ENCODE peak calls at places on chromosomes 13 and 19, in five cellular contexts. T is HCT116, Z is endothelial cell of umbilical vein, X is GM12878, V is K562. N is an unnamed sample.
A peak's percentile ranks its signal among the peaks of the same experiment; 100 is the strongest.

GRCh38 chr19:45746866-45747265 is 13.6 kb downstream of the MEIOSIN start:
- DNase-seq in Z (no peak), X (no peak), V (no peak), T (no peak), N (no peak)

GRCh38 chr13:80030491-80030890 is 310.4 kb downstream of the SPRY2 start:
- DNase-seq in T (peak; percentile 18), Z (peak; percentile 14), X (no peak), V (no peak), N (no peak)

GRCh38 chr19:33241530-33242101 is 16.0 kb upstream of the SLC7A10 start:
- DNase-seq in T (no peak), X (no peak), V (peak; percentile 30), Z (peak; percentile 7), N (no peak)

GRCh38 chr19:13091400-13092161 is 11.1 kb downstream of the LYL1 start:
- DNase-seq in X (no peak), Z (peak; percentile 93), V (no peak), T (no peak), N (no peak)

GRCh38 chr19:42184401-42184861 is 33.0 kb downstream of the DEDD2 start:
- DNase-seq in T (peak; percentile 64), X (no peak), Z (peak; percentile 75), V (peak; percentile 86), N (no peak)

GRCh38 chr13:105370011-105370645 is 1165.3 kb downstream of the EFNB2 start:
- DNase-seq in V (no peak), X (no peak), T (no peak), Z (no peak), N (no peak)

GRCh38 chr19:7242601-7243258 is 51.5 kb downstream of the INSR start:
- DNase-seq in V (no peak), Z (peak; percentile 23), X (peak; percentile 77), T (no peak), N (no peak)

GRCh38 chr13:51360489-51360888 is 21.0 kb downstream of the SERPINE3 start:
- DNase-seq in V (no peak), X (no peak), Z (no peak), T (no peak), N (no peak)

GRCh38 chr19:6564393-6564792 is 26.6 kb downstream of the CD70 start:
- DNase-seq in V (peak; percentile 61), Z (peak; percentile 14), T (no peak), X (no peak), N (no peak)

GRCh38 chr19:45469835-45470146 is 2.0 kb downstream of the FOSB start:
- DNase-seq in Z (no peak), T (no peak), V (peak; percentile 93), X (no peak), N (no peak)

GRCh38 chr13:26653310-26653709 is 95.8 kb downstream of the WASF3 start:
- DNase-seq in Z (no peak), T (no peak), X (no peak), V (no peak), N (no peak)

GRCh38 chr19:57269515-57270250 is 10.6 kb upstream of the ZNF460 start:
- DNase-seq in T (no peak), X (peak; percentile 60), V (no peak), Z (peak; percentile 34), N (no peak)

GRCh38 chr13:93248627-93249047 is 22.0 kb downstream of the GPC6 start:
- DNase-seq in X (no peak), Z (no peak), T (no peak), V (peak; percentile 55), N (no peak)

GRCh38 chr19:55116232-55117062 is 990 bp downstream of the PPP1R12C start:
- DNase-seq in Z (peak; percentile 31), V (peak; percentile 69), T (no peak), X (no peak), N (no peak)

GRCh38 chr13:46166947-46167610 is 14.9 kb downstream of the LCP1 start:
- DNase-seq in Z (no peak), V (no peak), T (no peak), X (no peak), N (no peak)

GRCh38 chr19:48635966-48636858 is 967 bp downstream of the DBP start:
- DNase-seq in T (no peak), Z (no peak), V (no peak), X (no peak), N (no peak)

GRCh38 chr19:42563352-42564210 is 31.1 kb downstream of the CEACAM8 start:
- DNase-seq in V (peak; percentile 45), Z (peak; percentile 38), X (no peak), T (peak; percentile 43), N (no peak)

GRCh38 chr19:45790942-45791341 is 1.7 kb downstream of the DMWD start:
- DNase-seq in T (no peak), X (no peak), Z (no peak), V (no peak), N (no peak)

GRCh38 chr13:61531383-61532065 is 115.9 kb upstream of the PCDH20 start:
- DNase-seq in Z (no peak), X (peak; percentile 17), T (no peak), V (no peak), N (no peak)

GRCh38 chr13:51614350-51614786 is 30.1 kb downstream of the WDFY2 start:
- DNase-seq in X (peak; percentile 56), T (no peak), Z (no peak), V (no peak), N (no peak)

GRCh38 chr19:40962460-40962961 is 28.6 kb upstream of the CYP2B6 start:
- DNase-seq in Z (no peak), V (no peak), X (no peak), T (no peak), N (no peak)

GRCh38 chr13:99200433-99201167 is at the start of gene UBAC2:
- DNase-seq in T (peak; percentile 83), X (peak; percentile 89), V (peak; percentile 94), Z (peak; percentile 96), N (peak; percentile 60)

GRCh38 chr19:27748551-27749152 is 1464.3 kb downstream of the UQCRFS1 start:
- DNase-seq in X (no peak), V (no peak), T (no peak), Z (no peak), N (no peak)

GRCh38 chr13:50127017-50127725 is 111.9 kb downstream of the KCNRG start:
- DNase-seq in V (no peak), T (no peak), X (no peak), Z (no peak), N (no peak)

GRCh38 chr19:46654621-46655152 is 6.3 kb downstream of the DACT3 start:
- DNase-seq in Z (no peak), V (no peak), T (no peak), X (no peak), N (no peak)

GRCh38 chr13:30738526-30738925 is 3.2 kb downstream of the ALOX5AP start:
- DNase-seq in T (no peak), V (no peak), Z (peak; percentile 7), X (no peak), N (no peak)

GRCh38 chr13:78468546-78469060 is 134.7 kb downstream of the POU4F1 start:
- DNase-seq in Z (no peak), X (no peak), T (no peak), V (no peak), N (no peak)

GRCh38 chr13:101382086-101382485 is 34.2 kb downstream of the NALCN start:
- DNase-seq in X (no peak), T (no peak), Z (peak; percentile 24), V (no peak), N (no peak)

GRCh38 chr13:114164681-114165429 is 14.2 kb upstream of the CFAP97D2 start:
- DNase-seq in Z (no peak), X (no peak), T (no peak), V (no peak), N (no peak)

GRCh38 chr19:6092329-6093286 is 17.7 kb downstream of the RFX2 start:
- DNase-seq in X (no peak), Z (peak; percentile 70), T (peak; percentile 48), V (peak; percentile 90), N (no peak)

GRCh38 chr19:41910992-41911888 is 17.0 kb downstream of the ERFL start:
- DNase-seq in T (no peak), Z (no peak), V (no peak), X (no peak), N (no peak)

GRCh38 chr13:109869312-109870237 is 83.2 kb upstream of the IRS2 start:
- DNase-seq in Z (peak; percentile 7), T (no peak), V (peak; percentile 34), X (no peak), N (no peak)

GRCh38 chr13:110306960-110307696 is at the start of the genes COL4A1 and COL4A2:
- DNase-seq in T (no peak), Z (peak; percentile 66), X (no peak), V (no peak), N (no peak)

GRCh38 chr19:7346488-7346971 is 2.2 kb upstream of the ARHGEF18 start:
- DNase-seq in V (no peak), Z (no peak), T (no peak), X (no peak), N (no peak)

GRCh38 chr13:99955747-99956472 is 15.7 kb downstream of the ZIC5 start:
- DNase-seq in Z (no peak), T (no peak), X (no peak), V (no peak), N (no peak)

GRCh38 chr19:14475251-14476073 is at the start of gene PTGER1:
- DNase-seq in T (peak; percentile 21), V (peak; percentile 67), X (no peak), Z (no peak), N (no peak)

DNA sequence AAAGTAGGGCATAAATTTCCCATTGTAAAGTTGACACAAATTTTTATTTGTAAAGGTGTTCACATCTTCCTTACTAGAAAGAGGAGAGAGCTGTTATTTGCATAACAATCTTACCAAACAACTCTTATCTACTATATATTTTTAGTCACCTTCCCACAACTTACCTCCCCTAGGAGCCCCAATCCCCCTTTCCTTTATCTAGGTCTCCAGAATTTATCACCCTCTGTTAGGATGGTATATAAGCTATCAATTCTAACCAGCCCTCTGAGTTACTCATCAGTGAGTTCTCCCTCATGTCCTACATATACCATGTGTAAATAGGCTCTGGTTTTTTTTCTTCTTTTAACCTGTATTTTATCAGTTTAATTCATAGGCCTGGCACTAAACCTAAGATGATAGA is 62.2 kb downstream of the DCT start:
- DNase-seq in T (no peak), X (no peak), V (no peak), Z (no peak), N (no peak)
- TF ChIP-seq POLR2AphosphoS5 in T (no peak), X (no peak), V (no peak), Z (no peak), N (no peak)

DNA sequence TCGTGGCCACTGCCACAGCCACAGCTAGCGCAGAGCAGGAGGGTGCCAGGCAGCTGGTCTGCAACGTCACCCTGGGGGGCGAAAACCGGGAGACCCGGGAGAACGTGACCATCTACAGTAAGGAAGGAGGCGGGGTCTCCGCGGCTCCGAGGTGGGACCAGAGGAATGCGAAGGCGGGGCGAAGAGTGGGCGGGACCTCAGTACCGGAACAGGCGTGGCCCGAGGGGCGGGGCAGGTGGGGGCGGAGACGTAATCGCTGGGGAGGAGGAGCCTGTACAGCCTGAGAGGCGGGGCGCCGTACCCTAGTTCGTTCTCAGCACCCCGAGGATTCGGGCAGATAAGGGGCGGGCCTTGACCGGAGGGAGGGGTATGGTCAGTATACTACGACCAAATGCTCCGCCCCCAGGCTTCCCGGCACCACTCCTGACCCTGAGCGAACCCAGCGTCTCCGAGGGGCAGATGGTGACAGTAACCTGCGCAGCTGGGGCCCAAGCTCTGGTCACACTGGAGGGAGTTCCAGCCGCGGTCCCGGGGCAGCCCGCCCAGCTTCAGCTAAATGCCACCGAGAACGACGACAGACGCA is 2.5 kb downstream of the ICAM5 start:
- DNase-seq in V (peak; percentile 98), T (peak; percentile 71), Z (peak; percentile 48), X (no peak), N (no peak)
- TF ChIP-seq EZH2 in V (no peak), T (no peak), Z (no peak), X (no peak), N (no peak)

GRCh38 chr19:35931874-35932202 is 4.3 kb upstream of the LRFN3 start:
- DNase-seq in V (no peak), Z (no peak), T (no peak), X (no peak), N (no peak)
- H3K9ac ChIP-seq in V (no peak overlapping the region), Z (no peak overlapping the region), T (peak overlapping the region; percentile 3), X (no peak overlapping the region), N (no peak overlapping the region)

GRCh38 chr19:10332965-10333757 is at the start of gene RAVER1:
- DNase-seq in Z (peak; percentile 97), T (peak; percentile 92), X (peak; percentile 87), V (peak; percentile 99), N (peak; percentile 72)
- TF ChIP-seq POLR2AphosphoS5 in Z (peak; percentile 65), T (peak; percentile 84), X (peak; percentile 85), V (peak; percentile 94), N (peak; percentile 97)

N was measured in SK-N-MC.